ENCODE peak calls at places on chromosomes 4 and X, in nine cellular contexts. L, M, V, N, H, P, G, Y and U are unnamed samples.

GRCh38 chr4:168162604-168163003 is 70.3 kb downstream of the ANXA10 start:
- DNase-seq in L (no peak), M (no peak), V (no peak), N (peak), H (no peak), P (no peak), G (no peak), Y (no peak), U (no peak)

GRCh38 chr4:21476753-21477152 is 471.8 kb downstream of the KCNIP4 start:
- DNase-seq in L (peak), M (no peak), V (no peak), N (no peak), H (no peak), P (no peak), G (no peak), Y (peak), U (peak)

GRCh38 chr4:62644372-62644771 is 1444.2 kb downstream of the ADGRL3 start:
- DNase-seq in L (no peak), M (no peak), V (no peak), N (peak), H (no peak), P (no peak), G (no peak), Y (peak), U (peak)

GRCh38 chrX:71168134-71168533 is 23.5 kb downstream of the NLGN3 start:
- DNase-seq in L (no peak), M (no peak), V (no peak), N (no peak), H (no peak), P (no peak), G (no peak), Y (no peak), U (no peak)

GRCh38 chrX:155767101-155767878 is 113.9 kb upstream of the VAMP7 start:
- DNase-seq in L (peak), M (no peak), V (peak), N (peak), H (no peak), P (peak), G (peak), Y (peak), U (peak)

GRCh38 chrX:79161655-79162054 is 17.2 kb downstream of the GPR174 start:
- DNase-seq in L (no peak), M (no peak), V (no peak), N (no peak), H (no peak), P (no peak), G (no peak), Y (no peak), U (no peak)

GRCh38 chrX:147902270-147902669 is 9.4 kb upstream of the FMR1 start:
- DNase-seq in L (no peak), M (no peak), V (no peak), N (no peak), H (no peak), P (no peak), G (no peak), Y (no peak), U (no peak)

GRCh38 chr4:14695411-14695810 is 306.9 kb upstream of the CPEB2 start:
- DNase-seq in L (no peak), M (no peak), V (no peak), N (peak), H (no peak), P (no peak), G (no peak), Y (no peak), U (no peak)

GRCh38 chrX:91122141-91122540 is 312.5 kb upstream of the PABPC5 start:
- DNase-seq in L (no peak), M (no peak), V (no peak), N (no peak), H (no peak), P (no peak), G (no peak), Y (no peak), U (no peak)

GRCh38 chr4:80360900-80361299 is 25.4 kb downstream of the CFAP299 start:
- DNase-seq in L (no peak), M (no peak), V (no peak), N (peak), H (no peak), P (no peak), G (no peak), Y (no peak), U (no peak)

GRCh38 chr4:90780193-90780592 is 653.0 kb downstream of the CCSER1 start:
- DNase-seq in L (no peak), M (no peak), V (no peak), N (no peak), H (no peak), P (no peak), G (no peak), Y (no peak), U (no peak)

GRCh38 chr4:182938213-182938645 is 21.0 kb upstream of the DCTD start:
- DNase-seq in L (peak), M (peak), V (peak), N (peak), H (no peak), P (peak), G (peak), Y (peak), U (peak)

GRCh38 chrX:2351999-2352995 is 148.5 kb downstream of the DHRSX start:
- DNase-seq in L (no peak), M (no peak), V (no peak), N (peak), H (no peak), P (no peak), G (peak), Y (peak), U (no peak)

GRCh38 chr4:913280-913618 is 18.9 kb downstream of the GAK start:
- DNase-seq in L (peak), M (no peak), V (no peak), N (no peak), H (no peak), P (peak), G (peak), Y (no peak), U (no peak)

GRCh38 chr4:108900018-108900417 is 137.2 kb upstream of the ETNPPL start:
- DNase-seq in L (no peak), M (no peak), V (no peak), N (no peak), H (no peak), P (no peak), G (no peak), Y (no peak), U (no peak)

GRCh38 chrX:129876734-129877395 is 29.1 kb upstream of the UTP14A start:
- DNase-seq in L (peak), M (no peak), V (no peak), N (peak), H (no peak), P (no peak), G (no peak), Y (peak), U (no peak)

GRCh38 chr4:105951198-105951597 is 55.9 kb downstream of the NPNT start:
- DNase-seq in L (no peak), M (no peak), V (no peak), N (peak), H (no peak), P (no peak), G (no peak), Y (peak), U (no peak)

GRCh38 chr4:179666226-179666625 is 2224.0 kb upstream of the AGA start:
- DNase-seq in L (no peak), M (no peak), V (no peak), N (no peak), H (no peak), P (no peak), G (no peak), Y (no peak), U (no peak)

GRCh38 chrX:134761788-134762187 is 103.5 kb upstream of the PLAC1 start:
- DNase-seq in L (no peak), M (no peak), V (no peak), N (no peak), H (no peak), P (no peak), G (no peak), Y (peak), U (no peak)

GRCh38 chrX:78123190-78123589 is 16.3 kb downstream of the TAF9B start:
- DNase-seq in L (no peak), M (no peak), V (no peak), N (peak), H (no peak), P (no peak), G (no peak), Y (peak), U (no peak)

GRCh38 chrX:55074851-55075467 is at the start of gene PAGE2B:
- DNase-seq in L (no peak), M (no peak), V (no peak), N (no peak), H (no peak), P (peak), G (no peak), Y (no peak), U (no peak)

GRCh38 chrX:65582450-65583082 is 48.0 kb upstream of the LAS1L start:
- DNase-seq in L (no peak), M (no peak), V (no peak), N (no peak), H (no peak), P (no peak), G (no peak), Y (no peak), U (no peak)

GRCh38 chrX:17595456-17596035 is 141.7 kb upstream of the SCML1 start:
- DNase-seq in L (peak), M (no peak), V (no peak), N (peak), H (peak), P (no peak), G (no peak), Y (peak), U (no peak)

GRCh38 chr4:113057891-113058290 is 8.4 kb downstream of the ANK2 start:
- DNase-seq in L (no peak), M (no peak), V (no peak), N (peak), H (no peak), P (no peak), G (no peak), Y (peak), U (no peak)

GRCh38 chrX:129529685-129530281 is 6.5 kb upstream of the SMARCA1 start:
- DNase-seq in L (no peak), M (no peak), V (no peak), N (peak), H (no peak), P (no peak), G (no peak), Y (peak), U (no peak)

GRCh38 chrX:130060122-130061069 is 49.9 kb downstream of the ELF4 start:
- DNase-seq in L (peak), M (peak), V (peak), N (peak), H (no peak), P (peak), G (peak), Y (peak), U (no peak)

GRCh38 chr4:146135941-146136340 is 39.6 kb upstream of the LSM6 start:
- DNase-seq in L (no peak), M (no peak), V (no peak), N (no peak), H (no peak), P (no peak), G (no peak), Y (no peak), U (no peak)

GRCh38 chrX:97021680-97022079 is 138.0 kb downstream of the RPA4 start:
- DNase-seq in L (no peak), M (no peak), V (no peak), N (peak), H (no peak), P (no peak), G (no peak), Y (peak), U (no peak)

GRCh38 chr4:129839687-129840086 is 743.7 kb downstream of the C4orf33 start:
- DNase-seq in L (no peak), M (no peak), V (no peak), N (peak), H (no peak), P (no peak), G (no peak), Y (no peak), U (no peak)

GRCh38 chr4:147576084-147576483 is 41.1 kb upstream of the TMEM184C start:
- DNase-seq in L (no peak), M (no peak), V (no peak), N (no peak), H (no peak), P (no peak), G (no peak), Y (no peak), U (no peak)

GRCh38 chr4:24971192-24971591 is 58.4 kb upstream of the CCDC149 start:
- DNase-seq in L (no peak), M (peak), V (no peak), N (no peak), H (peak), P (no peak), G (no peak), Y (peak), U (no peak)